ENCODE peak calls at places on chromosome 7, in five cellular contexts. S is WERI-Rb-1, Y is BJ, G is left lung, B is AG04450. K is an unnamed sample.

GRCh38 chr7:16479587-16479986 is 14.0 kb upstream of the SOSTDC1 start:
- DNase-seq in G (no peak), S (no peak), B (no peak), Y (no peak), K (no peak)

GRCh38 chr7:84686373-84686772 is 491.8 kb upstream of the SEMA3A start:
- DNase-seq in Y (no peak), G (no peak), S (no peak), B (no peak), K (no peak)

GRCh38 chr7:156152380-156152779 is 340.1 kb upstream of the SHH start:
- DNase-seq in B (no peak), Y (no peak), S (no peak), G (no peak), K (no peak)

GRCh38 chr7:121544726-121545125 is 148.6 kb upstream of the FAM3C start:
- DNase-seq in S (no peak), Y (peak), G (no peak), B (peak), K (no peak)

GRCh38 chr7:158957507-158957900 is 101.1 kb downstream of the DYNC2I1 start:
- DNase-seq in S (peak), Y (no peak), G (no peak), B (no peak), K (peak)

GRCh38 chr7:112495820-112496462 is 15.2 kb downstream of the LSMEM1 start:
- DNase-seq in S (peak), G (no peak), Y (no peak), B (no peak), K (peak)

GRCh38 chr7:98244871-98245270 is 7.2 kb downstream of the TECPR1 start:
- DNase-seq in B (no peak), Y (no peak), S (no peak), G (no peak), K (no peak)

GRCh38 chr7:115068220-115068619 is 146.3 kb downstream of the MDFIC start:
- DNase-seq in S (no peak), Y (no peak), G (no peak), B (no peak), K (no peak)

GRCh38 chr7:92135100-92135429 is 788 bp upstream of the CYP51A1 start:
- DNase-seq in B (no peak), Y (no peak), S (peak), G (no peak), K (no peak)

GRCh38 chr7:46568420-46569116 is 647.5 kb upstream of the IGFBP3 start:
- DNase-seq in Y (no peak), G (no peak), B (no peak), S (no peak), K (no peak)

GRCh38 chr7:102111063-102111757 is 175.5 kb upstream of the SH2B2 start:
- DNase-seq in S (no peak), Y (no peak), B (no peak), G (no peak), K (no peak)

GRCh38 chr7:25835191-25835590 is 316.8 kb upstream of the NFE2L3 start:
- DNase-seq in Y (peak), B (no peak), S (no peak), G (no peak), K (no peak)

GRCh38 chr7:41869091-41869490 is 166.2 kb upstream of the INHBA start:
- DNase-seq in S (no peak), G (no peak), B (no peak), Y (no peak), K (no peak)

GRCh38 chr7:34163956-34164355 is 258.6 kb downstream of the BMPER start:
- DNase-seq in Y (no peak), S (no peak), B (no peak), G (no peak), K (no peak)

GRCh38 chr7:154857240-154857639 is 145.7 kb downstream of the PAXIP1 start:
- DNase-seq in Y (no peak), G (no peak), S (no peak), B (no peak), K (no peak)

GRCh38 chr7:113892818-113893217 is 26.0 kb downstream of the PPP1R3A start:
- DNase-seq in S (no peak), G (no peak), B (no peak), Y (no peak), K (no peak)

GRCh38 chr7:150962285-150962742 is 15.8 kb downstream of the KCNH2 start:
- DNase-seq in Y (no peak), G (no peak), B (no peak), S (no peak), K (no peak)

GRCh38 chr7:71793251-71793650 is 618.9 kb downstream of the CALN1 start:
- DNase-seq in Y (no peak), B (no peak), S (no peak), G (no peak), K (no peak)

GRCh38 chr7:920351-921070 is 34.0 kb downstream of the ADAP1 start:
- DNase-seq in Y (no peak), B (no peak), S (no peak), G (peak), K (no peak)

GRCh38 chr7:69932034-69932628 is 333.9 kb downstream of the AUTS2 start:
- DNase-seq in Y (no peak), B (peak), G (no peak), S (peak), K (peak)

GRCh38 chr7:81233208-81233940 is 314.5 kb upstream of the SEMA3C start:
- DNase-seq in B (no peak), G (no peak), Y (no peak), S (no peak), K (peak)

GRCh38 chr7:98163704-98164478 is 47.3 kb upstream of the BHLHA15 start:
- DNase-seq in S (no peak), Y (peak), B (no peak), G (peak), K (no peak)

GRCh38 chr7:149733554-149734513 is 39.6 kb downstream of the ZNF467 start:
- DNase-seq in S (no peak), Y (no peak), G (no peak), B (no peak), K (no peak)

GRCh38 chr7:98276241-98276761 is 5.2 kb upstream of the BRI3 start:
- DNase-seq in S (no peak), G (peak), B (peak), Y (peak), K (no peak)

GRCh38 chr7:39133088-39133487 is 155.4 kb downstream of the POU6F2 start:
- DNase-seq in G (no peak), Y (no peak), B (no peak), S (no peak), K (no peak)

GRCh38 chr7:93178213-93178612 is 30.0 kb upstream of the SAMD9L start:
- DNase-seq in Y (no peak), G (no peak), S (no peak), B (no peak), K (no peak)

GRCh38 chr7:3082831-3083230 is 39.2 kb upstream of the CARD11 start:
- DNase-seq in B (no peak), G (no peak), S (no peak), Y (no peak), K (no peak)

GRCh38 chr7:17663056-17663675 is 277.1 kb downstream of the SNX13 start:
- DNase-seq in S (no peak), Y (peak), B (peak), G (no peak), K (no peak)

GRCh38 chr7:121182902-121183301 is 145.9 kb upstream of the WNT16 start:
- DNase-seq in S (no peak), Y (no peak), B (no peak), G (no peak), K (no peak)

GRCh38 chr7:152706465-152706864 is 30.5 kb upstream of the XRCC2 start:
- DNase-seq in Y (no peak), B (no peak), G (no peak), S (no peak), K (no peak)

DNA sequence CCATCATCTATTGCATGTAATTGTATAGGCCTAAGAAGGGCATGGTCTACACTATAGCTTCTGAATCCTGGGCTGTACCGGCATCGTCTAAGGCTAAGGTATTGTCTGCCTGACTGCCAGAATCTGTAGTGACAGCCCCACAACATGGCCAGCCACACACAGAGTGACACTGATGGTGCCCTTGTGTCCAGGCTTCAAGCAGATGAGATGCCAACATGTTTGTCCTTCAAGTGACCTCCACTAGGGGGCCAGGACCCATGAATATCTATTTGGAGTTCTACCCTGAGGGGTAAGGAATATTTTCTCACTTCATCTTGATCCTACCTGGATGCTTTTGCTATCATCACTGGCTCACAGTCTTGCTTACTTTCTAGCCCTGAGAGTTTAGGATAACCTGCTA is 1.5 kb downstream of the CYP3A7 start:
- DNase-seq in S (no peak), G (no peak), Y (no peak), B (no peak), K (no peak)
- TF ChIP-seq CTCF in S (no peak), G (no peak), Y (peak), B (peak), K (peak)

GRCh38 chr7:73717991-73718405 is 1.5 kb downstream of the STX1A start:
- DNase-seq in Y (peak), S (no peak), G (no peak), B (no peak), K (no peak)
- H3K4me3 ChIP-seq in Y (peak), S (no peak), G (no peak), B (peak), K (peak)

GRCh38 chr7:26858229-26858568 is 6.2 kb downstream of the SKAP2 start:
- DNase-seq in S (no peak), B (no peak), Y (no peak), G (no peak), K (no peak)
- TF ChIP-seq CTCF in S (no peak), B (no peak), Y (no peak), G (no peak), K (no peak)

GRCh38 chr7:157339777-157340677 is 3.2 kb downstream of the DNAJB6 start:
- DNase-seq in S (peak), Y (no peak), B (no peak), G (no peak), K (peak)
- H3K4me3 ChIP-seq in S (no peak), Y (no peak), B (peak), G (no peak), K (no peak)

GRCh38 chr7:37392673-37393017 is 56.0 kb downstream of the ELMO1 start:
- DNase-seq in Y (no peak), G (no peak), S (no peak), B (no peak), K (no peak)
- TF ChIP-seq CTCF in Y (no peak), G (no peak), S (no peak), B (no peak), K (no peak)

DNA sequence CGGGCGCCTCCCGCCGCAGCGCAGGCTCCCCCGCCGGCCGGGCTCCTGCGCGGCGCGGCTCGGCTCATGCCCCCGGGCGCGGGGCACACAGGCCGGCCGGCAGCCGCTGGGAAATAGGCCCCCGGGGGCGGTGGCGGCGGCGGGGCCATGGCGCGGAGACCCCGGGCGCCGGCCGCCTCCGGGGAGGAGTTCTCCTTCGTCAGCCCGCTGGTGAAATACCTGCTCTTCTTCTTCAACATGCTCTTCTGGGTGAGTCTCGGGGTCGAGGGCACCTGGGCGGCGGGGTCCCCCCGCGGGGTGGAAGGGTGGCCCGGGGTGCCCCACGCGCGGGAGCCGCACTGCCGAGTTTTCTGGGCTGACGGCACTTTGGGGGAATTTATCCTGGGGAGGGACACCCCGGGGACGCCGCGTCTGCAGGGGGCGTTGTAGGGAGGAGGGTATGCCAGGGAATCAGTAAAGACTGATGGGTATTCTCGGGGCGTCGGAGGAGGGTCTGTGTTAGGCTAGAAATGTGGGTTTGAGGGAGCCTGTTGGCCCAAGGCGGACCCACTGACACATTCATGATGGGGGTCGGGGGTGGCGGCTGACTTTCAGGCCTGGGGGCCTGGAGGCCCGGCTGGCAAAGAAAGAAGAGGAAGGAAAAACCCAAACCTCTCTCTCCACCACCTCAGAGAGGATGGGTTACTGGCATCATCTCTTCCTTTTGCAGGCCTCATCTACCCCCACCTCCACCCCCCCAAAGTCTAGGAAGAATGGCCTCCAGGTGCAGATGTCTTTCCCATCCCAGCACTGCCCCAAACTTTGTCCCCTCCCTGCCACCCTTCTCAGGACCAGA is 544 bp downstream of the TSPAN33 start:
- DNase-seq in Y (no peak), S (no peak), G (no peak), B (no peak), K (no peak)
- H3K4me3 ChIP-seq in Y (peak), S (peak), G (peak), B (peak), K (peak)

K was measured in BE2C.